ENCODE peak calls at places on chromosomes 1 and 21, in nine cellular contexts. V is H1, N is GM20000, M is mammary epithelial cell, I is SK-N-SH, L is tibial artery, S is IMR-90, U is astrocyte of the spinal cord, J is heart right ventricle. W is an unnamed sample.

GRCh38 chr1:203033287-203033686 is 7.0 kb downstream of the PPFIA4 start:
- DNase-seq in N (no peak), L (no peak), I (no peak), S (no peak), M (no peak), V (no peak), J (no peak), U (no peak), W (no peak)

GRCh38 chr1:1425753-1426495 is 4.8 kb upstream of the ANKRD65 start:
- DNase-seq in V (peak), N (no peak), J (no peak), M (no peak), S (no peak), L (no peak), I (no peak), U (no peak), W (no peak)

GRCh38 chr21:32330784-32331311 is 32.2 kb downstream of the MRAP start:
- DNase-seq in N (no peak), J (no peak), L (no peak), V (no peak), M (no peak), S (no peak), U (no peak), I (no peak), W (no peak)

GRCh38 chr1:41319803-41320711 is 41.2 kb upstream of the FOXO6 start:
- DNase-seq in I (no peak), V (peak), L (peak), S (no peak), M (no peak), U (no peak), J (peak), N (no peak), W (peak)

GRCh38 chr1:74652711-74653131 is 20.9 kb downstream of the ERICH3 start:
- DNase-seq in S (peak), L (no peak), J (no peak), N (peak), M (peak), I (no peak), U (peak), V (no peak), W (no peak)

GRCh38 chr1:202809597-202810159 is 1.1 kb upstream of the PCAT6 start:
- DNase-seq in M (no peak), N (no peak), U (no peak), J (no peak), L (no peak), S (no peak), V (no peak), I (no peak), W (no peak)

GRCh38 chr1:207869859-207870258 is 41.1 kb downstream of the CD34 start:
- DNase-seq in V (no peak), J (no peak), N (no peak), I (no peak), U (no peak), S (no peak), M (no peak), L (no peak), W (no peak)

GRCh38 chr1:212710566-212710965 is 10.9 kb upstream of the BATF3 start:
- DNase-seq in V (no peak), L (no peak), S (no peak), I (no peak), M (no peak), U (no peak), J (no peak), N (no peak), W (no peak)

GRCh38 chr1:238652346-238652968 is 733.9 kb upstream of the CHRM3 start:
- DNase-seq in L (no peak), M (peak), I (no peak), N (no peak), J (no peak), V (no peak), U (peak), S (peak), W (no peak)

GRCh38 chr1:42518894-42519293 is 55.8 kb downstream of the CCDC30 start:
- DNase-seq in V (no peak), N (no peak), M (no peak), S (no peak), L (no peak), I (no peak), U (peak), J (no peak), W (no peak)

GRCh38 chr1:54804471-54805132 is 3.5 kb upstream of the TTC22 start:
- DNase-seq in S (peak), U (no peak), J (no peak), N (no peak), M (no peak), I (no peak), L (peak), V (no peak), W (no peak)

GRCh38 chr1:220818421-220819173 is 31.9 kb downstream of the MTARC1 start:
- DNase-seq in I (no peak), L (no peak), N (no peak), V (peak), U (peak), S (peak), M (no peak), J (no peak), W (peak)

GRCh38 chr1:116268211-116268610 is 104.8 kb upstream of the ATP1A1 start:
- DNase-seq in L (no peak), S (no peak), I (no peak), J (no peak), U (no peak), M (peak), V (no peak), N (no peak), W (peak)

GRCh38 chr21:17387030-17387617 is 125.7 kb upstream of the CXADR start:
- DNase-seq in V (no peak), I (peak), M (peak), N (peak), J (peak), U (peak), L (no peak), S (peak), W (no peak)

GRCh38 chr1:48889088-48889487 is 112.4 kb upstream of the BEND5 start:
- DNase-seq in V (no peak), U (no peak), N (no peak), L (no peak), J (no peak), I (peak), S (no peak), M (no peak), W (no peak)

GRCh38 chr1:229037806-229038405 is 233.0 kb upstream of the RAB4A start:
- DNase-seq in M (peak), J (no peak), I (no peak), N (no peak), V (no peak), U (no peak), L (no peak), S (peak), W (no peak)

GRCh38 chr1:225299624-225300023 is 128.2 kb downstream of the LBR start:
- DNase-seq in I (no peak), N (no peak), M (peak), U (peak), J (no peak), L (no peak), V (no peak), S (peak), W (no peak)

GRCh38 chr1:203669739-203670138 is 43.1 kb downstream of the ATP2B4 start:
- DNase-seq in V (no peak), N (no peak), J (no peak), S (peak), U (peak), I (no peak), M (peak), L (no peak), W (no peak)

GRCh38 chr1:223707270-223708000 is 4.9 kb upstream of the CAPN2 start:
- DNase-seq in U (peak), V (no peak), N (no peak), I (no peak), S (peak), M (peak), L (peak), J (peak), W (peak)

GRCh38 chr1:214569357-214570004 is 18.1 kb upstream of the PTPN14 start:
- DNase-seq in S (peak), L (no peak), U (peak), V (no peak), J (no peak), M (peak), I (no peak), N (no peak), W (no peak)

GRCh38 chr21:43958364-43959158 is 53.5 kb upstream of the TRAPPC10 start:
- DNase-seq in J (no peak), M (no peak), I (no peak), U (no peak), V (no peak), L (no peak), S (no peak), N (no peak), W (no peak)

GRCh38 chr21:22993822-22994574 is 1995.8 kb downstream of the NCAM2 start:
- DNase-seq in J (no peak), S (no peak), M (no peak), V (no peak), U (no peak), N (no peak), L (no peak), I (no peak), W (no peak)

GRCh38 chr1:43121251-43121650 is 50.8 kb downstream of the EBNA1BP2 start:
- DNase-seq in V (no peak), J (no peak), S (no peak), U (no peak), N (no peak), I (no peak), L (no peak), M (peak), W (no peak)

GRCh38 chr1:153670257-153670858 is 435 bp downstream of the ILF2 start:
- DNase-seq in M (no peak), U (no peak), S (no peak), V (no peak), J (no peak), N (no peak), L (peak), I (peak), W (peak)

DNA sequence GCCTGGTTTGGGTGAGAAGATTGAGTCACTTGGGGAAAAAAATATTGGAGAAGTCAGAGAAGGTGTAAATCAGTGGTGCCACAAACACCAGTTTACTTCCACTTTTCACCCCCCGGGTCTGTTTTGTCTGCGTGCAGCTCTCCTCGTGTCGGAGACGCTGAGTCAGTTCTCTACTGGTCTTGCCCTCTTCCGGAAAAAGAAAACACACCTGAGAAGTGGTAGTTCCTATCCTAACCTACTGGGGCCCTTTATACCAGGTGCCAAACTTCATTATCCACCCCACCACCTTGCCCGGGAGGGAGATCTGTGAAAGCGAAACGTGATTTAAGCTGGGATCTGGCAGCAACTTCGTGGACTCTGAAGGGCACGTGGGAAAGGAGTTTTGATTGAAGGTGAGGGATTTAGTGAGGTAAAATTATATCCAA is 855 bp upstream of the IVNS1ABP start:
- DNase-seq in S (no peak), M (peak), V (no peak), J (peak), N (peak), U (no peak), I (peak), L (peak), W (peak)
- TF ChIP-seq CTCF in S (no peak), M (no peak), V (no peak), J (no peak), N (no peak), U (no peak), I (no peak), L (no peak), W (no peak)

GRCh38 chr1:157856538-157856937 is 14.9 kb upstream of the CD5L start:
- DNase-seq in M (no peak), I (no peak), U (no peak), S (no peak), V (no peak), N (no peak), L (no peak), J (no peak), W (no peak)

GRCh38 chr1:157862114-157863070 is 20.8 kb upstream of the CD5L start:
- DNase-seq in S (no peak), I (no peak), V (no peak), L (no peak), U (no peak), J (no peak), M (peak), N (no peak), W (no peak)
- TF ChIP-seq CTCF in S (no peak), I (no peak), V (no peak), L (no peak), U (no peak), J (no peak), M (no peak), N (no peak), W (no peak)

GRCh38 chr1:150210086-150210485 is 25.8 kb downstream of the ANP32E start:
- DNase-seq in J (no peak), U (no peak), I (no peak), N (no peak), M (no peak), V (no peak), S (no peak), L (no peak), W (no peak)

GRCh38 chr1:150212070-150212469 is 23.8 kb downstream of the ANP32E start:
- DNase-seq in M (no peak), U (no peak), L (no peak), N (no peak), J (no peak), I (no peak), S (no peak), V (no peak), W (no peak)

GRCh38 chr1:150210741-150211140 is 25.2 kb downstream of the ANP32E start:
- DNase-seq in S (no peak), I (no peak), L (no peak), N (no peak), V (no peak), M (no peak), J (no peak), U (no peak), W (no peak)

GRCh38 chr1:150213170-150214098 is 22.5 kb downstream of the ANP32E start:
- DNase-seq in I (peak), M (peak), N (peak), V (peak), U (peak), J (peak), S (peak), L (peak), W (peak)
- TF ChIP-seq CTCF in I (peak), M (peak), N (no peak), V (peak), U (peak), J (no peak), S (peak), L (no peak), W (no peak)

GRCh38 chr21:41133896-41134522 is 34.0 kb upstream of the BACE2 start:
- DNase-seq in L (no peak), J (no peak), U (peak), I (peak), V (no peak), S (peak), N (peak), M (peak), W (no peak)
- TF ChIP-seq CTCF in L (peak), J (peak), U (peak), I (peak), V (peak), S (peak), N (peak), M (peak), W (peak)

GRCh38 chr1:32887623-32888022 is 1.3 kb downstream of the HPCA start:
- DNase-seq in L (no peak), J (no peak), U (no peak), V (no peak), N (no peak), S (no peak), M (no peak), I (no peak), W (no peak)

GRCh38 chr1:32888677-32889420 is 2.6 kb downstream of the HPCA start:
- DNase-seq in L (no peak), U (no peak), M (no peak), S (no peak), I (no peak), N (no peak), J (no peak), V (no peak), W (no peak)

GRCh38 chr1:32886828-32887414 is 630 bp downstream of the HPCA start:
- DNase-seq in V (no peak), M (no peak), J (no peak), S (no peak), I (no peak), N (no peak), U (no peak), L (no peak), W (no peak)

GRCh38 chr1:32889731-32890278 is 3.5 kb downstream of the HPCA start:
- DNase-seq in S (no peak), N (no peak), V (no peak), U (no peak), J (no peak), L (peak), M (no peak), I (peak), W (no peak)

GRCh38 chr1:32888134-32888533 is 1.8 kb downstream of the HPCA start:
- DNase-seq in V (no peak), M (no peak), L (no peak), U (no peak), J (no peak), I (no peak), S (no peak), N (no peak), W (no peak)
- TF ChIP-seq CTCF in V (no peak), M (no peak), L (no peak), U (no peak), J (no peak), I (no peak), S (no peak), N (no peak), W (no peak)